ENCODE peak calls at places on chromosome 18, in four cellular contexts. Q is body of pancreas, I is H9, L is right cardiac atrium. K is an unnamed sample.

GRCh38 chr18:78514910-78515670 is 464.5 kb upstream of the SALL3 start:
- DNase-seq in Q (no peak), I (no peak), L (no peak), K (no peak)

GRCh38 chr18:79250236-79250993 is 145.3 kb upstream of the NFATC1 start:
- DNase-seq in I (no peak), Q (no peak), L (no peak), K (peak; percentile 72)

GRCh38 chr18:33239298-33239697 is 201.2 kb downstream of the CCDC178 start:
- DNase-seq in Q (no peak), L (no peak), I (no peak), K (no peak)

GRCh38 chr18:49279487-49279886 is 181.0 kb downstream of the DYM start:
- DNase-seq in Q (no peak), I (no peak), L (no peak), K (no peak)

GRCh38 chr18:57715671-57716070 is 87.4 kb downstream of the ATP8B1 start:
- DNase-seq in Q (no peak), L (no peak), I (no peak), K (no peak)

GRCh38 chr18:58649966-58650816 is 21.1 kb upstream of the MALT1 start:
- DNase-seq in Q (no peak), I (no peak), L (no peak), K (no peak)

GRCh38 chr18:31821452-31822171 is 60.9 kb upstream of the SLC25A52 start:
- DNase-seq in I (no peak), Q (no peak), L (no peak), K (no peak)

GRCh38 chr18:4096501-4096900 is 358.6 kb downstream of the DLGAP1 start:
- DNase-seq in L (no peak), Q (no peak), I (no peak), K (peak; percentile 36)

GRCh38 chr18:23745366-23745765 is 56.1 kb downstream of the LAMA3 start:
- DNase-seq in Q (no peak), I (no peak), L (no peak), K (no peak)
- H3K9me3 ChIP-seq in Q (no peaks in the 10 kb centered on the region), I (no peaks in the 10 kb centered on the region), L (no peaks in the 10 kb centered on the region), K (no peaks in the 10 kb centered on the region)

GRCh38 chr18:34938102-34938501 is 103.1 kb upstream of the MAPRE2 start:
- DNase-seq in I (no peak), Q (no peak), L (no peak), K (no peak)

GRCh38 chr18:34947711-34948125 is 93.5 kb upstream of the MAPRE2 start:
- DNase-seq in L (no peak), Q (no peak), I (no peak), K (no peak)

GRCh38 chr18:34942276-34942675 is 98.9 kb upstream of the MAPRE2 start:
- DNase-seq in I (no peak), Q (no peak), L (no peak), K (no peak)

GRCh38 chr18:34943587-34943986 is 97.6 kb upstream of the MAPRE2 start:
- DNase-seq in Q (no peak), L (no peak), I (no peak), K (no peak)

DNA sequence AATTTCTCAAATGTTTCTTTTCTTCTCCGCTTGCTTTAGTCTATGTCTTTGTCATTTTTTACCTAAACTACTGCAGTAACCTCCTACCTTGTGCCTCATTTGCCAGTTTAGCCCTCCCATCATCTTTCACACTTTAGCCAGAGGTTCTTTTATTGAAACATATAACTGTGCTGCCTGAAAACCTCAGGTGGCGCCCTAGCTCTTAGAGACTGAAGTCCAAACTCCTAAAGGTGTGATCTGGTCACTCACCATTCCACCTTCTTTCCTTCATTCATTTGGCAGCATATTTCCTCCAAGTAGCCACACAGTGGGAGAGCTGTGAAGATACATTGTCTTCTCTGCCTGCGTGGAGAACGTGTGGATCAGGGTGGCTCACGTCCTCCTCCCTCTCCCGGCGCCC is 98.2 kb upstream of the MAPRE2 start:
- DNase-seq in Q (peak; percentile 27), L (no peak), I (no peak), K (no peak)
- H3K4me1 ChIP-seq in Q (no peaks in the 10 kb centered on the region), L (no peaks in the 10 kb centered on the region), I (peaks cover 2% of the 10 kb centered on the region), K (peaks cover 7% of the 10 kb centered on the region)

DNA sequence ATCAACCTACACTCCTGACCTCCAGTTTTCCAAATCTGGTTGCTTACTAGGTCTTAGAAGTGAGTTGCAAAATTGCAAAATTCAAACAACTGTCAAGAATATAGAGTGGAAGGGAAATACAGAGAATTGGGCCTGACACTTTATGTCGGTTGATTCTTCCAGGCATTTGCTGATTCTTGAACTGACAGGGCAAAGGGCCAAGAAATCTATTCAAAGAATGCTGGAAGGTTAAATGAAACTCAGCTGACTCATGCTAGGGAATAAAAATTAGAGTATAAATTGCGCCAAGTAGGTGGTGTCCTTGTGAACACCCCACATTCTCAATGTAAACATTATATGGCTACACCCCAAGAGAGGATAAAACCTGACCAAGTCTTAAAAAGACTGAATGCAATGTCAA is 21.5 kb upstream of the ZSCAN30 start:
- DNase-seq in L (no peak), I (no peak), Q (no peak), K (no peak)
- H3K9me3 ChIP-seq in L (peaks cover 4% of the 10 kb centered on the region), I (peaks cover 14% of the 10 kb centered on the region), Q (no peaks in the 10 kb centered on the region), K (peaks cover 6% of the 10 kb centered on the region)

DNA sequence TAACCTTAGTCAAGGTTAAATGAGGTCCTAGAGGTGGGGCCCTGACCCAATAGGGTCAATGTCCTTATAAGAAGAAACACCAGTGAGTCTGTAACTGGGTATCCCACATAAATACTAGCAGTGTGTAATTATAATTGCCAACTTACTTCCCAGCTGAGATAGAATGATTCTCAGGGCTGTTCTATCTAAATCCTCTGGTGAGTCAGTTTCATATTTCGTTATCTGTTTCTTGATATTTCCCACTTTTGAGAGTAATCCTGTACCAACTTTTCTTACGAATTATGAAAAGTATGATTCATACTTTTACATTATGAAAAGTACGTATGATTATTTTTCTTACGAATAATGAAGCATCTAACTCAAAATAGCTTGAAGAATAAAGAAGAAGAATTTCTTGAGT is 546.8 kb upstream of the NETO1 start:
- DNase-seq in L (no peak), Q (no peak), I (no peak), K (no peak)
- H3K4me1 ChIP-seq in L (no peaks in the 10 kb centered on the region), Q (no peaks in the 10 kb centered on the region), I (no peaks in the 10 kb centered on the region), K (no peaks in the 10 kb centered on the region)

DNA sequence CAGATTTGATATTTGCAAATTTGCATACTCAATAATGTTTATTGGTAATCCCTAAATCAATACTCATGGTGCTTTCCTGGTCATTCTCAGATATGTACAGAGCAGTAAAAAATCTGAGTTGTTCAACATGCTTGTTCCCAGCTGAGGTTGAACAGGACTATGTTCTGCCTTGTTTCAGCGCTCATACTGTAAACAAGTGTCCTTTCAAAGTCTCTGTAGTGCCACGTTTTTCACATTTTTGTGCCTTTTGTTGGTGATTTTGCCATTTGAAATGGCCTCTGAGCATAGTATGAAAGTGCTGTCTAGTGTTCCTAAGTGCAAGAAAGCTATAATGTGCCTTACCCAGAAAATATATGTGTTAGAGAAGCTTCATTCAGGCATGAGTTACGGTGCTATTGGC is 16.0 kb upstream of the GATA6 start:
- DNase-seq in L (no peak), Q (no peak), I (no peak), K (no peak)
- H3K9me3 ChIP-seq in L (no peaks in the 10 kb centered on the region), Q (no peaks in the 10 kb centered on the region), I (no peaks in the 10 kb centered on the region), K (no peaks in the 10 kb centered on the region)